ENCODE peak calls at places on chromosomes 4 and X, in seven cellular contexts. One of them, this sample, is unnamed.

GRCh38 chr4:76781698-76782595 is 116.0 kb downstream of the SOWAHB start:
- DNase-seq in heart right ventricle: no peak
- DNase-seq in posterior cingulate gyrus: no peak
- DNase-seq in fibroblast of the conjunctiva: peak
- DNase-seq in occipital lobe: no peak
- DNase-seq in kidney epithelial cell: peak
- DNase-seq in anterior cingulate cortex: no peak
- DNase-seq in this sample: no peak

GRCh38 chr4:107599841-107600240 is 120.2 kb downstream of the PAPSS1 start:
- DNase-seq in anterior cingulate cortex: no peak
- DNase-seq in kidney epithelial cell: no peak
- DNase-seq in occipital lobe: no peak
- DNase-seq in posterior cingulate gyrus: no peak
- DNase-seq in heart right ventricle: no peak
- DNase-seq in fibroblast of the conjunctiva: no peak
- DNase-seq in this sample: no peak

GRCh38 chr4:155759372-155760252 is 791 bp downstream of the GUCY1B1 start:
- DNase-seq in anterior cingulate cortex: peak
- DNase-seq in posterior cingulate gyrus: peak
- DNase-seq in kidney epithelial cell: no peak
- DNase-seq in heart right ventricle: peak
- DNase-seq in occipital lobe: peak
- DNase-seq in fibroblast of the conjunctiva: no peak
- DNase-seq in this sample: no peak

GRCh38 chr4:71004281-71004851 is 10.9 kb downstream of the DCK start:
- DNase-seq in fibroblast of the conjunctiva: no peak
- DNase-seq in heart right ventricle: no peak
- DNase-seq in anterior cingulate cortex: no peak
- DNase-seq in posterior cingulate gyrus: no peak
- DNase-seq in occipital lobe: no peak
- DNase-seq in kidney epithelial cell: no peak
- DNase-seq in this sample: no peak

GRCh38 chrX:8314881-8315280 is 143.8 kb upstream of the VCX2 start:
- DNase-seq in fibroblast of the conjunctiva: no peak
- DNase-seq in occipital lobe: no peak
- DNase-seq in anterior cingulate cortex: no peak
- DNase-seq in posterior cingulate gyrus: no peak
- DNase-seq in kidney epithelial cell: no peak
- DNase-seq in heart right ventricle: no peak
- DNase-seq in this sample: no peak

GRCh38 chr4:91936301-91936700 is 367.5 kb upstream of the GRID2 start:
- DNase-seq in occipital lobe: no peak
- DNase-seq in posterior cingulate gyrus: no peak
- DNase-seq in fibroblast of the conjunctiva: peak
- DNase-seq in anterior cingulate cortex: no peak
- DNase-seq in heart right ventricle: no peak
- DNase-seq in kidney epithelial cell: no peak
- DNase-seq in this sample: peak

GRCh38 chrX:50691820-50692219 is 122.2 kb downstream of the SHROOM4 start:
- DNase-seq in anterior cingulate cortex: no peak
- DNase-seq in occipital lobe: no peak
- DNase-seq in posterior cingulate gyrus: no peak
- DNase-seq in fibroblast of the conjunctiva: peak
- DNase-seq in heart right ventricle: no peak
- DNase-seq in kidney epithelial cell: no peak
- DNase-seq in this sample: peak

GRCh38 chr4:37653601-37654000 is 32.6 kb downstream of the RELL1 start:
- DNase-seq in occipital lobe: no peak
- DNase-seq in posterior cingulate gyrus: no peak
- DNase-seq in heart right ventricle: no peak
- DNase-seq in kidney epithelial cell: no peak
- DNase-seq in anterior cingulate cortex: no peak
- DNase-seq in fibroblast of the conjunctiva: no peak
- DNase-seq in this sample: no peak

GRCh38 chr4:116180056-116180690 is 905.2 kb downstream of the TRAM1L1 start:
- DNase-seq in posterior cingulate gyrus: no peak
- DNase-seq in kidney epithelial cell: no peak
- DNase-seq in occipital lobe: no peak
- DNase-seq in fibroblast of the conjunctiva: peak
- DNase-seq in anterior cingulate cortex: no peak
- DNase-seq in heart right ventricle: no peak
- DNase-seq in this sample: peak

GRCh38 chr4:151325320-151326246 is at the start of gene SH3D19:
- DNase-seq in heart right ventricle: peak
- DNase-seq in anterior cingulate cortex: no peak
- DNase-seq in occipital lobe: peak
- DNase-seq in posterior cingulate gyrus: peak
- DNase-seq in fibroblast of the conjunctiva: peak
- DNase-seq in kidney epithelial cell: no peak
- DNase-seq in this sample: peak

GRCh38 chrX:140733766-140734342 is 24.3 kb downstream of the LINC00632 start:
- DNase-seq in fibroblast of the conjunctiva: peak
- DNase-seq in occipital lobe: peak
- DNase-seq in anterior cingulate cortex: no peak
- DNase-seq in kidney epithelial cell: no peak
- DNase-seq in posterior cingulate gyrus: peak
- DNase-seq in heart right ventricle: no peak
- DNase-seq in this sample: peak

GRCh38 chr4:183867247-183867646 is 37.9 kb upstream of the STOX2 start:
- DNase-seq in heart right ventricle: no peak
- DNase-seq in posterior cingulate gyrus: no peak
- DNase-seq in occipital lobe: no peak
- DNase-seq in anterior cingulate cortex: no peak
- DNase-seq in kidney epithelial cell: no peak
- DNase-seq in fibroblast of the conjunctiva: no peak
- DNase-seq in this sample: no peak

GRCh38 chr4:41324861-41325260 is 68.1 kb downstream of the UCHL1 start:
- DNase-seq in occipital lobe: no peak
- DNase-seq in fibroblast of the conjunctiva: no peak
- DNase-seq in heart right ventricle: no peak
- DNase-seq in anterior cingulate cortex: no peak
- DNase-seq in kidney epithelial cell: no peak
- DNase-seq in posterior cingulate gyrus: no peak
- DNase-seq in this sample: no peak

GRCh38 chr4:173763374-173763773 is 233.3 kb upstream of the HAND2 start:
- DNase-seq in fibroblast of the conjunctiva: no peak
- DNase-seq in anterior cingulate cortex: no peak
- DNase-seq in kidney epithelial cell: no peak
- DNase-seq in posterior cingulate gyrus: no peak
- DNase-seq in occipital lobe: no peak
- DNase-seq in heart right ventricle: no peak
- DNase-seq in this sample: no peak

GRCh38 chr4:73850261-73850970 is 2.7 kb upstream of the PF4V1 start:
- DNase-seq in kidney epithelial cell: no peak
- DNase-seq in posterior cingulate gyrus: no peak
- DNase-seq in anterior cingulate cortex: no peak
- DNase-seq in heart right ventricle: no peak
- DNase-seq in occipital lobe: no peak
- DNase-seq in fibroblast of the conjunctiva: no peak
- DNase-seq in this sample: no peak

GRCh38 chr4:127698789-127699200 is 31.4 kb upstream of the SLC25A31 start:
- DNase-seq in kidney epithelial cell: no peak
- DNase-seq in heart right ventricle: no peak
- DNase-seq in anterior cingulate cortex: no peak
- DNase-seq in posterior cingulate gyrus: no peak
- DNase-seq in occipital lobe: no peak
- DNase-seq in fibroblast of the conjunctiva: peak
- DNase-seq in this sample: peak

GRCh38 chrX:8848921-8849320 is 47.7 kb upstream of the FAM9A start:
- DNase-seq in occipital lobe: no peak
- DNase-seq in heart right ventricle: no peak
- DNase-seq in fibroblast of the conjunctiva: no peak
- DNase-seq in kidney epithelial cell: peak
- DNase-seq in posterior cingulate gyrus: no peak
- DNase-seq in anterior cingulate cortex: no peak
- DNase-seq in this sample: no peak

GRCh38 chr4:101961144-101961543 is 170.6 kb downstream of the BANK1 start:
- DNase-seq in heart right ventricle: no peak
- DNase-seq in kidney epithelial cell: no peak
- DNase-seq in anterior cingulate cortex: no peak
- DNase-seq in posterior cingulate gyrus: no peak
- DNase-seq in fibroblast of the conjunctiva: peak
- DNase-seq in occipital lobe: no peak
- DNase-seq in this sample: no peak

GRCh38 chr4:7814451-7814850 is 125.2 kb downstream of the AFAP1 start:
- DNase-seq in posterior cingulate gyrus: no peak
- DNase-seq in anterior cingulate cortex: no peak
- DNase-seq in occipital lobe: no peak
- DNase-seq in heart right ventricle: no peak
- DNase-seq in kidney epithelial cell: no peak
- DNase-seq in fibroblast of the conjunctiva: no peak
- DNase-seq in this sample: no peak

GRCh38 chrX:13440166-13440565 is 120.3 kb upstream of the ATXN3L start:
- DNase-seq in heart right ventricle: no peak
- DNase-seq in anterior cingulate cortex: no peak
- DNase-seq in occipital lobe: no peak
- DNase-seq in posterior cingulate gyrus: no peak
- DNase-seq in fibroblast of the conjunctiva: no peak
- DNase-seq in kidney epithelial cell: no peak
- DNase-seq in this sample: no peak

GRCh38 chrX:31217111-31217510 is 145.3 kb upstream of the FTHL17 start:
- DNase-seq in fibroblast of the conjunctiva: no peak
- DNase-seq in kidney epithelial cell: no peak
- DNase-seq in posterior cingulate gyrus: no peak
- DNase-seq in anterior cingulate cortex: no peak
- DNase-seq in occipital lobe: no peak
- DNase-seq in heart right ventricle: no peak
- DNase-seq in this sample: no peak

GRCh38 chr4:123506311-123506685 is 109.7 kb downstream of the SPRY1 start:
- DNase-seq in fibroblast of the conjunctiva: no peak
- DNase-seq in posterior cingulate gyrus: no peak
- DNase-seq in kidney epithelial cell: no peak
- DNase-seq in occipital lobe: no peak
- DNase-seq in heart right ventricle: no peak
- DNase-seq in anterior cingulate cortex: no peak
- DNase-seq in this sample: no peak

GRCh38 chr4:37528161-37528560 is 158.0 kb downstream of the RELL1 start:
- DNase-seq in kidney epithelial cell: no peak
- DNase-seq in posterior cingulate gyrus: no peak
- DNase-seq in occipital lobe: no peak
- DNase-seq in anterior cingulate cortex: no peak
- DNase-seq in fibroblast of the conjunctiva: no peak
- DNase-seq in heart right ventricle: no peak
- DNase-seq in this sample: peak

GRCh38 chr4:109877400-109877799 is 29.5 kb downstream of the LRIT3 start:
- DNase-seq in posterior cingulate gyrus: no peak
- DNase-seq in kidney epithelial cell: no peak
- DNase-seq in heart right ventricle: no peak
- DNase-seq in fibroblast of the conjunctiva: no peak
- DNase-seq in anterior cingulate cortex: no peak
- DNase-seq in occipital lobe: no peak
- DNase-seq in this sample: no peak

GRCh38 chr4:95545526-95545925 is 3.2 kb downstream of the UNC5C start:
- DNase-seq in heart right ventricle: no peak
- DNase-seq in anterior cingulate cortex: no peak
- DNase-seq in occipital lobe: no peak
- DNase-seq in posterior cingulate gyrus: no peak
- DNase-seq in kidney epithelial cell: no peak
- DNase-seq in fibroblast of the conjunctiva: no peak
- DNase-seq in this sample: no peak

GRCh38 chr4:177444911-177445736 is 2.9 kb upstream of the AGA start:
- DNase-seq in occipital lobe: no peak
- DNase-seq in posterior cingulate gyrus: no peak
- DNase-seq in kidney epithelial cell: no peak
- DNase-seq in anterior cingulate cortex: no peak
- DNase-seq in heart right ventricle: no peak
- DNase-seq in fibroblast of the conjunctiva: no peak
- DNase-seq in this sample: no peak

GRCh38 chr4:48342559-48342878 is 1.2 kb downstream of the SLAIN2 start:
- DNase-seq in heart right ventricle: no peak
- DNase-seq in fibroblast of the conjunctiva: no peak
- DNase-seq in kidney epithelial cell: no peak
- DNase-seq in anterior cingulate cortex: no peak
- DNase-seq in occipital lobe: no peak
- DNase-seq in posterior cingulate gyrus: no peak
- DNase-seq in this sample: no peak

GRCh38 chr4:5378002-5378401 is 326.7 kb downstream of the STK32B start:
- DNase-seq in heart right ventricle: no peak
- DNase-seq in posterior cingulate gyrus: no peak
- DNase-seq in anterior cingulate cortex: no peak
- DNase-seq in fibroblast of the conjunctiva: no peak
- DNase-seq in occipital lobe: no peak
- DNase-seq in kidney epithelial cell: no peak
- DNase-seq in this sample: no peak

GRCh38 chr4:7254736-7255487 is 62.6 kb downstream of the SORCS2 start:
- DNase-seq in occipital lobe: no peak
- DNase-seq in kidney epithelial cell: no peak
- DNase-seq in posterior cingulate gyrus: no peak
- DNase-seq in fibroblast of the conjunctiva: no peak
- DNase-seq in heart right ventricle: peak
- DNase-seq in anterior cingulate cortex: no peak
- DNase-seq in this sample: no peak

GRCh38 chr4:32010221-32010620 is 1290.1 kb downstream of the PCDH7 start:
- DNase-seq in kidney epithelial cell: no peak
- DNase-seq in heart right ventricle: no peak
- DNase-seq in posterior cingulate gyrus: no peak
- DNase-seq in occipital lobe: no peak
- DNase-seq in anterior cingulate cortex: no peak
- DNase-seq in fibroblast of the conjunctiva: no peak
- DNase-seq in this sample: no peak

GRCh38 chr4:147786031-147786430 is 54.1 kb downstream of the ARHGAP10 start:
- DNase-seq in fibroblast of the conjunctiva: no peak
- DNase-seq in posterior cingulate gyrus: no peak
- DNase-seq in anterior cingulate cortex: no peak
- DNase-seq in kidney epithelial cell: no peak
- DNase-seq in occipital lobe: no peak
- DNase-seq in heart right ventricle: no peak
- DNase-seq in this sample: no peak

GRCh38 chr4:3852751-3853150 is 86.6 kb downstream of the ADRA2C start:
- DNase-seq in posterior cingulate gyrus: no peak
- DNase-seq in fibroblast of the conjunctiva: no peak
- DNase-seq in heart right ventricle: no peak
- DNase-seq in occipital lobe: no peak
- DNase-seq in anterior cingulate cortex: no peak
- DNase-seq in kidney epithelial cell: no peak
- DNase-seq in this sample: no peak

GRCh38 chrX:149145845-149146285 is 359.2 kb downstream of the IDS start:
- DNase-seq in posterior cingulate gyrus: no peak
- DNase-seq in heart right ventricle: no peak
- DNase-seq in fibroblast of the conjunctiva: no peak
- DNase-seq in anterior cingulate cortex: no peak
- DNase-seq in kidney epithelial cell: no peak
- DNase-seq in occipital lobe: no peak
- DNase-seq in this sample: no peak

GRCh38 chr4:165514739-165515138 is 135.9 kb downstream of the CPE start:
- DNase-seq in posterior cingulate gyrus: no peak
- DNase-seq in heart right ventricle: no peak
- DNase-seq in anterior cingulate cortex: no peak
- DNase-seq in occipital lobe: no peak
- DNase-seq in kidney epithelial cell: no peak
- DNase-seq in fibroblast of the conjunctiva: no peak
- DNase-seq in this sample: no peak

GRCh38 chrX:100994352-100995281 is 25.1 kb downstream of the ARL13A start:
- DNase-seq in kidney epithelial cell: peak
- DNase-seq in fibroblast of the conjunctiva: no peak
- DNase-seq in occipital lobe: no peak
- DNase-seq in anterior cingulate cortex: no peak
- DNase-seq in posterior cingulate gyrus: no peak
- DNase-seq in heart right ventricle: no peak
- DNase-seq in this sample: no peak

GRCh38 chrX:22097295-22097694 is 65.2 kb downstream of the PHEX start:
- DNase-seq in kidney epithelial cell: peak
- DNase-seq in anterior cingulate cortex: no peak
- DNase-seq in posterior cingulate gyrus: no peak
- DNase-seq in fibroblast of the conjunctiva: peak
- DNase-seq in heart right ventricle: no peak
- DNase-seq in occipital lobe: no peak
- DNase-seq in this sample: no peak

GRCh38 chrX:115679460-115679859 is 118.5 kb downstream of the PLS3 start:
- DNase-seq in fibroblast of the conjunctiva: peak
- DNase-seq in kidney epithelial cell: no peak
- DNase-seq in occipital lobe: no peak
- DNase-seq in heart right ventricle: no peak
- DNase-seq in anterior cingulate cortex: no peak
- DNase-seq in posterior cingulate gyrus: no peak
- DNase-seq in this sample: no peak

GRCh38 chrX:149759824-149760223 is 14.0 kb upstream of the HSFX1 start:
- DNase-seq in heart right ventricle: no peak
- DNase-seq in fibroblast of the conjunctiva: no peak
- DNase-seq in occipital lobe: no peak
- DNase-seq in kidney epithelial cell: no peak
- DNase-seq in posterior cingulate gyrus: no peak
- DNase-seq in anterior cingulate cortex: no peak
- DNase-seq in this sample: no peak